ENCODE peak calls at places on chromosomes 5 and 9, in four cellular contexts. E, F, P and Q are unnamed samples.

GRCh38 chr9:96420468-96421219 is 2.5 kb upstream of the ZNF367 start:
- DNase-seq in E (no peak), F (peak; percentile 61), P (peak; percentile 97), Q (no peak)

GRCh38 chr5:19334278-19334677 is 653.7 kb downstream of the CDH18 start:
- DNase-seq in E (no peak), F (no peak), P (no peak), Q (no peak)

GRCh38 chr9:124411514-124412227 is 3.6 kb downstream of the PSMB7 start:
- DNase-seq in E (no peak), F (no peak), P (no peak), Q (no peak)

GRCh38 chr5:111142932-111143331 is 50.8 kb downstream of the WDR36 start:
- DNase-seq in E (no peak), F (no peak), P (no peak), Q (no peak)

GRCh38 chr9:16870606-16871357 is at the start of gene BNC2:
- DNase-seq in E (no peak), F (no peak), P (no peak), Q (no peak)

GRCh38 chr9:124012368-124013262 is 1.0 kb downstream of the LHX2 start:
- DNase-seq in E (no peak), F (no peak), P (no peak), Q (no peak)

GRCh38 chr9:75775966-75776691 is 114.3 kb upstream of the PCSK5 start:
- DNase-seq in E (no peak), F (no peak), P (no peak), Q (no peak)

GRCh38 chr5:132831095-132831860 is 831 bp upstream of the SHROOM1 start:
- DNase-seq in E (no peak), F (no peak), P (no peak), Q (no peak)

GRCh38 chr9:91948423-91949292 is 1.4 kb downstream of the ROR2 start:
- DNase-seq in E (peak; percentile 78), F (no peak), P (no peak), Q (peak; percentile 81)

GRCh38 chr9:111815200-111816070 is 20.7 kb upstream of the SHOC1 start:
- DNase-seq in E (no peak), F (no peak), P (no peak), Q (no peak)

GRCh38 chr5:116320486-116320885 is 235.7 kb downstream of the COMMD10 start:
- DNase-seq in E (no peak), F (no peak), P (no peak), Q (no peak)

GRCh38 chr5:125485003-125485641 is 738.7 kb upstream of the ZNF608 start:
- DNase-seq in E (no peak), F (no peak), P (no peak), Q (no peak)

GRCh38 chr5:10519729-10520128 is 44.1 kb upstream of the ANKRD33B start:
- DNase-seq in E (no peak), F (no peak), P (no peak), Q (no peak)

GRCh38 chr9:77952641-77953341 is 78.8 kb downstream of the GNAQ start:
- DNase-seq in E (no peak), F (no peak), P (no peak), Q (no peak)

GRCh38 chr5:96687080-96687479 is 24.9 kb downstream of the CAST start:
- DNase-seq in E (no peak), F (no peak), P (no peak), Q (no peak)

GRCh38 chr5:160925281-160925680 is 73.3 kb upstream of the ATP10B start:
- DNase-seq in E (no peak), F (no peak), P (no peak), Q (no peak)

GRCh38 chr9:133101356-133102189 is 19.5 kb downstream of the RALGDS start:
- DNase-seq in E (no peak), F (no peak), P (no peak), Q (no peak)

GRCh38 chr5:113047234-113047633 is 70.6 kb downstream of the DCP2 start:
- DNase-seq in E (peak; percentile 40), F (no peak), P (no peak), Q (no peak)

GRCh38 chr9:115122937-115123336 is 5.0 kb upstream of the TNC start:
- DNase-seq in E (no peak), F (no peak), P (no peak), Q (no peak)

GRCh38 chr9:126965541-126966428 is 51.2 kb downstream of the RALGPS1 start:
- DNase-seq in E (no peak), F (no peak), P (peak; percentile 30), Q (peak; percentile 60)

GRCh38 chr5:56317923-56318561 is 84.9 kb upstream of the ANKRD55 start:
- DNase-seq in E (no peak), F (peak; percentile 63), P (no peak), Q (no peak)

GRCh38 chr5:175343292-175343691 is 100.7 kb downstream of the DRD1 start:
- DNase-seq in E (no peak), F (no peak), P (no peak), Q (no peak)

GRCh38 chr5:176514244-176514918 is 22.8 kb downstream of the RNF44 start:
- DNase-seq in E (peak; percentile 38), F (no peak), P (no peak), Q (no peak)

GRCh38 chr5:179668404-179668803 is 12.4 kb downstream of the CBY3 start:
- DNase-seq in E (peak; percentile 72), F (no peak), P (peak; percentile 62), Q (peak; percentile 85)

GRCh38 chr5:111743993-111744392 is 13.0 kb downstream of the NREP start:
- DNase-seq in E (no peak), F (no peak), P (no peak), Q (no peak)

GRCh38 chr9:129894106-129894823 is 59.0 kb downstream of the USP20 start:
- DNase-seq in E (no peak), F (peak; percentile 16), P (no peak), Q (no peak)

GRCh38 chr5:16727937-16728336 is 111.1 kb upstream of the RETREG1 start:
- DNase-seq in E (no peak), F (no peak), P (no peak), Q (no peak)
- TF ChIP-seq BRCA1 in E (no peak), F (no peak), P (no peak), Q (no peak)

GRCh38 chr5:80625230-80625629 is 29.2 kb upstream of the MSH3 start:
- DNase-seq in E (no peak), F (no peak), P (no peak), Q (no peak)

GRCh38 chr5:80620206-80620605 is 34.2 kb upstream of the MSH3 start:
- DNase-seq in E (no peak), F (no peak), P (no peak), Q (no peak)

GRCh38 chr5:80622756-80623155 is 31.7 kb upstream of the MSH3 start:
- DNase-seq in E (no peak), F (no peak), P (no peak), Q (no peak)

GRCh38 chr5:80619081-80619480 is 35.4 kb upstream of the MSH3 start:
- DNase-seq in E (no peak), F (no peak), P (no peak), Q (no peak)

GRCh38 chr5:80623911-80624457 is 30.5 kb upstream of the MSH3 start:
- DNase-seq in E (no peak), F (no peak), P (no peak), Q (no peak)
- TF ChIP-seq BRCA1 in E (no peak), F (no peak), P (no peak), Q (no peak)

DNA sequence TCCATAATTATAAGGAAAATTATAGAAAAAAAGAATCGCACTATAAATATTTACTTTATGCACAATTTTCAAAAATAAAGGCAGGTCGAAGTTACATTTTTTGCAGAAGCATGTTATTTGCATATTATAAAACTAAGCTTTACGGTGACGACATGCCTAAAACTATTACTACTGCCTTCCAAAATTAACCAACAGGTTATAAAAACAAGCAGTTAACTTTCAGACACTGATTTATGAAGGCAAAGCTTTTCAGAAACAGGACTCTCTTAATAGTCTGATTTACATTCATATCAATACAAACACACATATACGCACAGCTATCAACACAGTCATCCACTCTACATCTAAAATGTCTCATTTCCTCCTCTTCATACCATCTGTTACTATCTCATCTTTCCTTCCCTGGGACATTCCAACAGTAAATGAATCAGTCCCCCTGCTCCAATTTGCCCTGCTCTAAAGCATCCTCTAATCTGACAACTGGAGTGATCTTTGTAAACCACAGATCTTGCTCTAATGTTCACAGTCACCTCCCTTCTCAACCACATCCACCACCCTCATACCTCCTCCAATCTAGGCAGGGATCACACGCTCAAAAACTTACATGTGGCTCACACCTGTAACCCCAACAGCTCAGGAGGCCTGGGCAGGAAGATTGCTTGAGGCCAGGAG is 21.6 kb downstream of the FBXW11 start:
- DNase-seq in E (no peak), F (no peak), P (no peak), Q (no peak)
- TF ChIP-seq BRCA1 in E (no peak), F (no peak), P (no peak), Q (no peak)

GRCh38 chr5:172929371-172929838 is 29.8 kb upstream of the RPL26L1 start:
- DNase-seq in E (no peak), F (no peak), P (no peak), Q (no peak)
- TF ChIP-seq BRCA1 in E (no peak), F (no peak), P (no peak), Q (no peak)